ENCODE peak calls at places on chromosomes 16 and 17, in five cellular contexts. P, O, A, E and N are unnamed samples. For H3K4me1, the result is how much of the 10 kb centered on the place peaks cover.

GRCh38 chr16:83967838-83968482 is at the start of gene NECAB2:
- DNase-seq in P (peak), O (no peak), A (peak), E (peak), N (peak)

GRCh38 chr17:35130392-35130791 is 9.0 kb downstream of the FNDC8 start:
- DNase-seq in P (no peak), O (no peak), A (no peak), E (no peak), N (no peak)

GRCh38 chr16:14020141-14020540 is 51.0 kb upstream of the MRTFB start:
- DNase-seq in P (no peak), O (no peak), A (no peak), E (no peak), N (no peak)

GRCh38 chr17:31320791-31321190 is 631 bp downstream of the EVI2A start:
- DNase-seq in P (no peak), O (no peak), A (peak), E (no peak), N (no peak)

GRCh38 chr17:55726440-55726839 is 3.8 kb upstream of the TMEM100 start:
- DNase-seq in P (no peak), O (no peak), A (peak), E (no peak), N (peak)

GRCh38 chr17:16040710-16041251 is 41.2 kb downstream of the TTC19 start:
- DNase-seq in P (no peak), O (no peak), A (peak), E (no peak), N (peak)

GRCh38 chr17:29567362-29568330 is 809 bp upstream of the ABHD15 start:
- DNase-seq in P (peak), O (peak), A (peak), E (peak), N (peak)

GRCh38 chr16:26051078-26051477 is 359.3 kb downstream of the HS3ST4 start:
- DNase-seq in P (no peak), O (peak), A (no peak), E (no peak), N (no peak)

GRCh38 chr16:29854520-29855100 is 8.4 kb downstream of the CDIPT start:
- DNase-seq in P (no peak), O (no peak), A (no peak), E (no peak), N (no peak)

GRCh38 chr17:15261818-15262290 is 3.3 kb downstream of the PMP22 start:
- DNase-seq in P (peak), O (peak), A (peak), E (no peak), N (no peak)

GRCh38 chr16:27113341-27113841 is 46.7 kb downstream of the C16orf82 start:
- DNase-seq in P (no peak), O (no peak), A (no peak), E (peak), N (no peak)

GRCh38 chr16:82580293-82580900 is 46.4 kb upstream of the CDH13 start:
- DNase-seq in P (peak), O (no peak), A (peak), E (peak), N (peak)

GRCh38 chr16:24589997-24590396 is 50.6 kb downstream of the RBBP6 start:
- DNase-seq in P (no peak), O (no peak), A (no peak), E (no peak), N (no peak)

GRCh38 chr16:81831722-81832126 is 52.6 kb downstream of the PLCG2 start:
- DNase-seq in P (no peak), O (peak), A (peak), E (peak), N (no peak)

GRCh38 chr16:66107661-66108060 is 258.8 kb upstream of the CDH5 start:
- DNase-seq in P (no peak), O (no peak), A (peak), E (no peak), N (no peak)

GRCh38 chr17:65117384-65118035 is 19.7 kb upstream of the RGS9 start:
- DNase-seq in P (no peak), O (no peak), A (no peak), E (no peak), N (no peak)

GRCh38 chr17:2071421-2072281 is 16.7 kb downstream of the HIC1 start:
- DNase-seq in P (no peak), O (no peak), A (peak), E (no peak), N (no peak)

GRCh38 chr17:39231587-39232551 is 6.1 kb upstream of the STAC2 start:
- DNase-seq in P (peak), O (peak), A (no peak), E (peak), N (peak)

GRCh38 chr17:67466251-67466650 is 89.2 kb downstream of the PITPNC1 start:
- DNase-seq in P (no peak), O (no peak), A (no peak), E (peak), N (no peak)

GRCh38 chr16:51888021-51888420 is 658.9 kb downstream of the TOX3 start:
- DNase-seq in P (no peak), O (no peak), A (no peak), E (no peak), N (no peak)

GRCh38 chr17:70855401-70856054 is 686.2 kb downstream of the KCNJ2 start:
- DNase-seq in P (no peak), O (no peak), A (peak), E (no peak), N (no peak)

GRCh38 chr17:79294459-79295071 is 219.9 kb downstream of the ENGASE start:
- DNase-seq in P (peak), O (peak), A (peak), E (peak), N (peak)

GRCh38 chr17:61088556-61088955 is 311.1 kb upstream of the TBX2 start:
- DNase-seq in P (no peak), O (no peak), A (no peak), E (no peak), N (no peak)

GRCh38 chr16:70635356-70636016 is 10.9 kb upstream of the IL34 start:
- DNase-seq in P (peak), O (no peak), A (peak), E (no peak), N (no peak)
- H2AFZ ChIP-seq in P (no peak), O (no peak), A (no peak), E (no peak), N (no peak)

GRCh38 chr17:58120195-58120822 is 27.9 kb upstream of the OR4D1 start:
- DNase-seq in P (peak), O (peak), A (peak), E (peak), N (peak)
- TF ChIP-seq CTCF in P (no peak), O (no peak), A (no peak), E (no peak), N (no peak)

DNA sequence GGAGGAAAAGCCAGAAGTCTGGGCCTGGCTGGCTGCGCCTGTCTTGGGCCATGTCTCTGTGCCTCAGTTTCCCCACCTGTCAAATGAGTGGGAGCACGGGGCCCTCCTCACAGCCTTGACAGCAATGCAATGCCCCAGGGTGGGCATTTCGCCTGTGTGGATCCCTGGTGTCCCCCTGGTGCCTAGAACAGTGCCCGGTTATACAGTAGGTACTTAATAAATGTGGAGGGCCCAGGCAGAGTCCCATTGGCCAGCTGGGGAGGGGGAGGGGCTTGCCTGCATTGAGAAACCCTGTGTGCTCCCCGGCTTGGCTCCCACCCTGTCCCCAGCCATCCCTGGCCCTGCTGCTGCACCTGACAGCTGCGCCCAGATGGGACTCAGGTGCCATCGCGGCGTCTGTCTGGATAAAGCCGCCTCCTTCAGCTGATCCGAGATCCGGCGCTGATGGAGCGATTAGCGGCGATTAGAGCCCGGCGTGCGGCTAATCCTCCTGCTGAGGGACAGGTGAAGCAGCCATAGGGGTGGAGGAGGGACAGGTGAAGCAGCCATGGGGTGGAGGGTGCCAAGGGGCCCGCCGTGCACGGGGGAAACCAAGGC is 12.4 kb downstream of the ZFPM1 start:
- DNase-seq in P (no peak), O (no peak), A (no peak), E (no peak), N (no peak)
- H3K4me1 ChIP-seq in P (under half), O (under half), A (under half), E (under half), N (under half)

DNA sequence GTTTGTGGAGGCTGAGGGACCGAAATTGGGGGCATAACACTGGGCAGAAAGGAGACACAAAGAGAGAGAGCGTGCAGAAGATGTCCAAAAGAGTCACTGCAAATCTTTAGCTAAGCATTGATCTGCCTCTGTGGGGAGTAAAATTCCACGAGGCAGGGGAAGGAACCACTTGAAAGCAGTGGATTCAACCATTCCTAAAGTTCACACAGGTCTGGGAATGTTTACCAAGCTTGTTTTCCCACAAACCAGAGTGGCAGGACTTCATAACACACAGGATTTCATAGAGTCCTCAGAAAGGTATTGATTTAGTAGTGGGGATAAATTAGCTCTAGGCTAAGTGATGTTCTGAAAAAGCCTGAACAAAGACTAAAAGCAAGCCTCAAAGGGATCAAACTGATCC is 66.1 kb upstream of the RPL38 start:
- DNase-seq in P (no peak), O (peak), A (no peak), E (no peak), N (no peak)
- H2AFZ ChIP-seq in P (peak), O (no peak), A (no peak), E (no peak), N (no peak)

DNA sequence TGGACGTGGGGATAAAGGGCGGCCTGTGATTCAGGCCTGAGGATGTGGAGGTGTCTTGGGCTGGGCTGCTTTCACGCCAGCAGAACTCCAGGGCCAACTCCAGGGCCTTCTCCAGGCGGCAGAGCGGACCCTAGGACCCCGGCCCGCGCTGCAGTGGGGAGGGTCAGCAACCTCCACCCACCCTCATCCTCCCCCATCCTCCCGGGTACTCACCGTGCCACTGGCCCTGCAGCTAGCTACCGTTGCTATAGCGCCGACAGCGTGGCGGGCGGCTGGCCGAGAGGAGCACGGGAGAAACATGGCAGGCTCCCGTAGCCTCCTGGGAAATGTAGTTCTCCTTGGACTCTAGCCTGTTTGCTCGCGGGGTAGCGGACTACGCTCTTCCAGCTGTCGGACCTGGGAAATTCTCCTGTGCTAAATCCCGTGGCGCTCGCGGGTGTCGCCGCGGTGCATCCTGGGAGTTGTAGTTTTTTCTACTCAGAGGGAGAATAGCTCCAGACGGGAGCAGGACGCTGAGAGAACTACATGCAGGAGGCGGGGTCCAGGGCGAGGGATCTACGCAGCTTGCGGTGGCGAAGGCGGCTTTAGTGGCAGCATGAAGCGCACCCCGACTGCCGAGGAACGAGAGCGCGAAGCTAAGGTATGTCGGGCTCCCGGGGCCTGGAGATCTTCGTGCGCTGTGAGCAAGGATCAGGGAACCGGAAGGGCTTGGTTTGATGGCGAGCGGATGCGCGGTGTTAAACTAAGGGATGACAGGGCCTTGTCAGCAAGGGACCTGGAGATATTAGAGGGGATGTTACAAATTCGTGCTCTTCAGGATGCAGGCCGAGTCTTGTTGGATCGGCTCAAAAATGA is at the start of the genes FTO and RPGRIP1L:
- DNase-seq in P (peak), O (peak), A (peak), E (peak), N (peak)
- TF ChIP-seq CTCF in P (peak), O (no peak), A (no peak), E (no peak), N (no peak)

DNA sequence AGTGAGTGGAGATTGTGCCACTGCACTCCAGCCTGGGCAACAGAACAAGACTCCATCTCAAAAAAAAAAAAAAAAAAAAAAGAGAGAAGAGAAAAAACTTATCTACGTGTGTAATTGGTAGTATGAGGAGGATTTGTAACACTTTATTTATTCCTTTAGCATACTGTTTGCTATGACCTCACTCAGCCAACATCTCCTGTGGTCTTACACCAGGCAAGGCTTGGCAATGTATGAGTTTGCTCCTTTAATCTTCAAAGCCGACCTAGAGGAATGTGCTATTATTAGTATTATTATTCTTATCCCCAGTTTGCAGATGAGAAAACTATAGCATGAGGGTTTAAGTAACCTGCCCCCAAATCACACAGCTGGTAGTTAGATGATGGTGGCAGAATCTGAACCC is 35.8 kb upstream of the HAPSTR1 start:
- DNase-seq in P (no peak), O (no peak), A (peak), E (no peak), N (no peak)
- H3K4me1 ChIP-seq in P (under half), O (under half), A (under half), E (under half), N (under half)